ENCODE peak calls at places on chromosomes 4 and X, in seven cellular contexts. H is esophagus muscularis mucosa, U is upper lobe of left lung, Z is SK-N-DZ, O is NCI-H510A treated with DMSO at 0.1 percent for 48 hours, T is fibroblast of the conjunctiva, P is substantia nigra. D is an unnamed sample.

GRCh38 chr4:42637861-42638260 is 19.0 kb downstream of the ATP8A1 start:
- DNase-seq in H (no peak), U (no peak), Z (no peak), O (no peak), T (no peak), P (no peak), D (no peak)

GRCh38 chr4:105858466-105859040 is 36.7 kb upstream of the NPNT start:
- DNase-seq in H (no peak), U (no peak), Z (no peak), O (no peak), T (no peak), P (no peak), D (no peak)

GRCh38 chrX:37993857-37994619 is 12.3 kb upstream of the SYTL5 start:
- DNase-seq in H (no peak), U (no peak), Z (no peak), O (no peak), T (no peak), P (no peak), D (peak)

GRCh38 chr4:14196141-14196540 is 568.6 kb upstream of the BOD1L1 start:
- DNase-seq in H (no peak), U (no peak), Z (no peak), O (no peak), T (peak), P (no peak), D (no peak)

GRCh38 chr4:107734120-107734519 is 14.1 kb upstream of the PAPSS1 start:
- DNase-seq in H (no peak), U (no peak), Z (no peak), O (no peak), T (no peak), P (no peak), D (no peak)

GRCh38 chr4:88858752-88859151 is 161.1 kb upstream of the NAP1L5 start:
- DNase-seq in H (no peak), U (no peak), Z (no peak), O (no peak), T (no peak), P (no peak), D (no peak)

GRCh38 chr4:107736924-107737448 is 17.0 kb upstream of the PAPSS1 start:
- DNase-seq in H (no peak), U (no peak), Z (peak), O (peak), T (no peak), P (no peak), D (peak)

GRCh38 chrX:7110821-7111276 is 36.7 kb upstream of the STS start:
- DNase-seq in H (no peak), U (no peak), Z (no peak), O (no peak), T (no peak), P (no peak), D (no peak)

GRCh38 chrX:42804524-42804923 is 26.6 kb upstream of the PPP1R2C start:
- DNase-seq in H (no peak), U (no peak), Z (no peak), O (no peak), T (no peak), P (no peak), D (no peak)

GRCh38 chrX:21985332-21985777 is 44.8 kb downstream of the SMS start:
- DNase-seq in H (no peak), U (no peak), Z (peak), O (peak), T (peak), P (peak), D (peak)

GRCh38 chr4:613126-613525 is 12.2 kb upstream of the PDE6B start:
- DNase-seq in H (no peak), U (no peak), Z (no peak), O (no peak), T (no peak), P (no peak), D (no peak)

GRCh38 chrX:155819966-155820491 is 61.1 kb upstream of the VAMP7 start:
- DNase-seq in H (no peak), U (no peak), Z (peak), O (peak), T (peak), P (peak), D (peak)

GRCh38 chr4:2333916-2334644 is 72.2 kb upstream of the MXD4 start:
- DNase-seq in H (peak), U (peak), Z (no peak), O (no peak), T (no peak), P (no peak), D (no peak)

GRCh38 chrX:131895807-131896206 is 127.3 kb upstream of the STK26 start:
- DNase-seq in H (no peak), U (no peak), Z (no peak), O (no peak), T (no peak), P (no peak), D (no peak)

GRCh38 chr4:83536649-83537352 is 893 bp downstream of the GPAT3 start:
- DNase-seq in H (no peak), U (no peak), Z (no peak), O (no peak), T (no peak), P (no peak), D (no peak)

GRCh38 chr4:8702516-8703400 is 110.2 kb downstream of the CPZ start:
- DNase-seq in H (no peak), U (no peak), Z (no peak), O (no peak), T (no peak), P (no peak), D (no peak)

GRCh38 chr4:112515278-112516075 is 503 bp downstream of the NEUROG2 start:
- DNase-seq in H (no peak), U (peak), Z (no peak), O (peak), T (no peak), P (no peak), D (no peak)

GRCh38 chr4:138851626-138852443 is 163.7 kb upstream of the NOCT start:
- DNase-seq in H (no peak), U (no peak), Z (no peak), O (no peak), T (no peak), P (no peak), D (no peak)

GRCh38 chr4:2332201-2332975 is 70.5 kb upstream of the MXD4 start:
- DNase-seq in H (peak), U (peak), Z (no peak), O (no peak), T (no peak), P (no peak), D (no peak)

GRCh38 chr4:143358923-143359694 is 22.4 kb downstream of the GAB1 start:
- DNase-seq in H (no peak), U (no peak), Z (no peak), O (peak), T (no peak), P (no peak), D (no peak)

GRCh38 chr4:139524062-139524631 is 31.9 kb downstream of the SETD7 start:
- DNase-seq in H (peak), U (no peak), Z (no peak), O (no peak), T (no peak), P (no peak), D (no peak)

GRCh38 chrX:153878969-153879653 is 6.9 kb downstream of the L1CAM start:
- DNase-seq in H (no peak), U (no peak), Z (peak), O (no peak), T (no peak), P (no peak), D (no peak)

GRCh38 chr4:136864580-136865185 is 667.6 kb downstream of the PCDH18 start:
- DNase-seq in H (no peak), U (no peak), Z (peak), O (peak), T (peak), P (no peak), D (peak)

GRCh38 chr4:162586266-162586665 is 422.5 kb upstream of the FSTL5 start:
- DNase-seq in H (no peak), U (no peak), Z (no peak), O (no peak), T (no peak), P (no peak), D (no peak)

GRCh38 chr4:23828779-23829178 is 61.1 kb downstream of the PPARGC1A start:
- DNase-seq in H (no peak), U (no peak), Z (no peak), O (no peak), T (no peak), P (no peak), D (no peak)

GRCh38 chr4:140743194-140743931 is 12.8 kb downstream of the TBC1D9 start:
- DNase-seq in H (no peak), U (no peak), Z (no peak), O (peak), T (no peak), P (no peak), D (peak)

D was measured in HepG2.